ENCODE peak calls at places on chromosomes 13 and 19, in five cellular contexts. T is HepG2, L is pancreas, W is HFF-Myc, V is fibroblast of the aortic adventitia. O is an unnamed sample.

GRCh38 chr19:35268546-35269424 is at the start of gene USF2:
- DNase-seq in V (peak), T (peak), W (no peak), L (peak), O (no peak)

GRCh38 chr13:31846984-31847752 is 107.8 kb downstream of the RXFP2 start:
- DNase-seq in L (no peak), T (no peak), V (no peak), W (no peak), O (no peak)

GRCh38 chr13:70668983-70669382 is 560.7 kb upstream of the KLHL1 start:
- DNase-seq in T (peak), L (no peak), W (no peak), V (no peak), O (no peak)

GRCh38 chr13:107031691-107032090 is 463.8 kb upstream of the ARGLU1 start:
- DNase-seq in L (no peak), T (no peak), W (no peak), V (no peak), O (no peak)

GRCh38 chr13:68897331-68897730 is 1210.3 kb upstream of the ATXN8OS start:
- DNase-seq in W (no peak), L (no peak), T (no peak), V (no peak), O (no peak)

GRCh38 chr13:94585543-94586101 is 10.3 kb downstream of the TGDS start:
- DNase-seq in T (no peak), V (no peak), W (no peak), L (no peak), O (no peak)

GRCh38 chr13:83733293-83733692 is 149.0 kb downstream of the SLITRK1 start:
- DNase-seq in W (no peak), T (no peak), L (no peak), V (no peak), O (no peak)

GRCh38 chr13:100491164-100491847 is 97.3 kb downstream of the GGACT start:
- DNase-seq in L (no peak), W (no peak), T (no peak), V (peak), O (no peak)

GRCh38 chr13:45299194-45299593 is 41.8 kb downstream of the TPT1 start:
- DNase-seq in T (no peak), W (no peak), V (peak), L (no peak), O (no peak)

GRCh38 chr13:98265669-98266551 is 88.8 kb upstream of the RNF113B start:
- DNase-seq in L (peak), V (no peak), W (no peak), T (peak), O (no peak)

GRCh38 chr19:30225615-30226463 is 146.3 kb upstream of the ZNF536 start:
- DNase-seq in V (no peak), L (peak), W (no peak), T (no peak), O (no peak)

GRCh38 chr13:31629085-31629785 is 110.1 kb upstream of the RXFP2 start:
- DNase-seq in T (no peak), L (no peak), W (no peak), V (peak), O (no peak)

GRCh38 chr13:83879431-83880171 is 2.7 kb downstream of the SLITRK1 start:
- DNase-seq in W (no peak), V (no peak), L (no peak), T (no peak), O (no peak)

GRCh38 chr13:114130708-114131580 is 1.5 kb downstream of the RASA3 start:
- DNase-seq in L (no peak), T (no peak), W (no peak), V (peak), O (no peak)

GRCh38 chr19:6765738-6766356 is 1.4 kb downstream of the SH2D3A start:
- DNase-seq in W (no peak), T (peak), L (peak), V (no peak), O (no peak)

GRCh38 chr19:33176670-33177416 is 17.3 kb upstream of the LRP3 start:
- DNase-seq in V (peak), W (peak), L (peak), T (peak), O (peak)

GRCh38 chr19:33175156-33175782 is 18.9 kb upstream of the LRP3 start:
- DNase-seq in V (no peak), T (no peak), L (no peak), W (no peak), O (no peak)

GRCh38 chr19:33175886-33176669 is 18.1 kb upstream of the LRP3 start:
- DNase-seq in V (peak), T (peak), W (no peak), L (no peak), O (no peak)

GRCh38 chr19:33174186-33174585 is 19.9 kb upstream of the LRP3 start:
- DNase-seq in T (no peak), V (no peak), L (no peak), W (no peak), O (no peak)

GRCh38 chr19:33177417-33177976 is 16.6 kb upstream of the LRP3 start:
- DNase-seq in L (peak), T (peak), V (no peak), W (no peak), O (no peak)
- TF ChIP-seq CTCF in L (no peak), T (no peak), V (peak), W (peak), O (peak)

GRCh38 chr13:20231839-20232555 is at the start of gene GJB6:
- DNase-seq in V (no peak), L (peak), T (no peak), W (no peak), O (no peak)
- TF ChIP-seq CTCF in V (no peak), L (no peak), T (no peak), W (no peak), O (no peak)

DNA sequence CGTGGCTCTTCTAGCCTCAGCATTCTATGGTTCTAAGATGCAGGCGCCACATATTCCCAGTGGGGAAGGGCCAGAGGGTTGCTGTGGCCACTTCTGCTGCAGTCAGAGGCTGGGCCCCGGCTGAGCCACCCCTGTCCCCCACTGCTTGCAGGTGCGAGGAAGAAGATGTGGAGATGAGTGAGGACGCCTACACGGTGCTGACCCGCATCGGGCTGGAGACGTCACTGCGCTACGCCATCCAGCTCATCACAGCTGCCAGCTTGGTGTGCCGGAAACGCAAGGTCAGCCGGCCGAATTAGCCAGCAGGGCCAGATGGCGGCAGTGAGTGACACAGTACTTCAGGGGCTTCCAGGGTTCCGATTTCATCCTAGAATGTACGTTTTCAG is 2.0 kb downstream of the LHB start:
- DNase-seq in W (no peak), V (no peak), L (no peak), T (no peak), O (no peak)
- TF ChIP-seq CTCF in W (no peak), V (no peak), L (no peak), T (no peak), O (no peak)

GRCh38 chr19:13089139-13089856 is 13.4 kb downstream of the LYL1 start:
- DNase-seq in W (no peak), L (no peak), T (peak), V (no peak), O (no peak)
- TF ChIP-seq CTCF in W (peak), L (no peak), T (no peak), V (peak), O (peak)

GRCh38 chr13:112670118-112670517 is 19.7 kb upstream of the ATP11A start:
- DNase-seq in W (no peak), V (no peak), T (peak), L (no peak), O (no peak)
- TF ChIP-seq CTCF in W (no peak), V (no peak), T (peak), L (no peak), O (no peak)

GRCh38 chr19:3672993-3673392 is 27.3 kb downstream of the PIP5K1C start:
- DNase-seq in T (no peak), V (no peak), L (no peak), W (no peak), O (no peak)
- TF ChIP-seq CTCF in T (no peak), V (no peak), L (no peak), W (no peak), O (no peak)

DNA sequence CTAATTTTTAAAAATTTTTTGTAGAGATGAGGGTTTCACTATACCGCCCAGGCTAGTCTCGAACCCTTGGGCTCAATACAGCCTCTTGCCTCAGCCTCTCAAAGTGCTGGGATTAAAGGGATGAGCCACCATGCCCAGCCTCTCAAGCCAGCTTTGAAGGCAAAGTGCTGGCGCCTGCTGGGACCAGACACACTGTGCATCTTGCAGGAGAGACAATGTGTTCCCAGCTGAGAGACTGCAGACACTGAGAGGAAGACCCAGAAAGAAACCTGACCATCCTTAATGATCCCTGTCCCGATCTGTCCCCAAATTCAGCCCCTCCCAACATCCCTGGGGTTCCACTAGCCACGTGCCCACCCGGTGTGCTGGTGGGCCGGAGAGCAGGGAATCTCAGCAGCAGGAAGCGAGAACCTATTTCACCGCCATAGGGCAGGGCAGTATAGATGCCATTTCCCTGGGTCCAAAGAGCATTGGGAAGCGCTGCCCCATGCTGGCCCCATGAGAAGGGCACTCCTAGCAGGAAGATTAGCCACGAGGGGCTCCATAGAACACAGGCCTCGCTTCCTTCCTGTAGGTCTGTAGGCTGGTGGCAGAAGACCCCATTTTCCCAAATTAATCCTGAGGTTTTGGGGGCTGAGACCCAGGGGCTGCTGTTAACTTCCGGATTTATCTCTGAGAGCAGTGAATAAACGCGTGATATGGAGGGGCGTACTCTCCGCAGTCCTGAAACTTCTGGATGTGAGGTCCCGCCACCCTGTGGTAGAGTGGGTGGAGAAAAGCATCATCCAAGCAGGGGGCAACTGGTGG is 968 bp downstream of the RAVER1 start:
- DNase-seq in T (peak), W (no peak), V (no peak), L (no peak), O (no peak)
- TF ChIP-seq CTCF in T (peak), W (no peak), V (no peak), L (no peak), O (peak)

DNA sequence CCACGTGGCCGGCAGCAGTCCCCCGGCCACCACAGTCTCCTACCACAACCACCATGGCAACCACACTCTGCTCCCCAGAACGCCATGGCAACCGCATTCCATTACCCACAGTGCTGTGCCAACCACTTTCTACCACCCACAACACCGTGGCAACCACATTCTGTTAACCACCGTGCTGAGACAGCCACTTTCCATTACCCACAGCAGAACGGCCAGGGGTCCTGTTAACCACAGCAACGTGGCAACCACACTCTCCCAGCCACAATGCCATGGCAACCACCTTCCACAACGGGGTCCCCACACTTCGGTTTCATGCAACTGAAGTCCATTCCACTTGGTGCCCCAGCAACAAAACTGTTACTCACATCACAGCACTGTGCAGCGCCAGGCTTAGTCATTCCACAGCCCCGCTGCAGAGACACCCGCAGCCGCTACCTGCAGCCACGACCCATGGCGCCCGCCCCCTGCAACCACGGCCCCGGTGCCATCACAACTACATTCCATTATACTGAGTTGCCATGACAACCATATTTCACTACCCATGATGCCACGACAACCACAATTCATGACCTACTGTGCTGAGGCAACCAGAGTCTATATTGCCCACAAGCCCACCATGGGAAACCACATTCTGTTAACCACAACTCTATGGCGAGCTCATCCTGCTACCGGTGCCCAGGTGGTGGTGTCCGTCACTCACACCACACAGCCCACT is 10.0 kb downstream of the DPF1 start:
- DNase-seq in V (peak), L (no peak), W (peak), T (no peak), O (no peak)
- TF ChIP-seq CTCF in V (no peak), L (no peak), W (no peak), T (no peak), O (no peak)

GRCh38 chr13:79447141-79447540 is 33.8 kb upstream of the NDFIP2 start:
- DNase-seq in T (no peak), L (no peak), W (no peak), V (no peak), O (no peak)

GRCh38 chr13:79442706-79443105 is 36.7 kb upstream of the RBM26 start:
- DNase-seq in V (no peak), W (no peak), L (no peak), T (no peak), O (no peak)

GRCh38 chr13:79448413-79448812 is 32.5 kb upstream of the NDFIP2 start:
- DNase-seq in V (no peak), L (no peak), W (no peak), T (no peak), O (no peak)

GRCh38 chr13:79447741-79448140 is 33.2 kb upstream of the NDFIP2 start:
- DNase-seq in W (no peak), L (no peak), T (no peak), V (no peak), O (no peak)

GRCh38 chr13:79445968-79446645 is 34.8 kb upstream of the NDFIP2 start:
- DNase-seq in T (no peak), W (no peak), L (no peak), V (no peak), O (no peak)
- TF ChIP-seq CTCF in T (no peak), W (no peak), L (no peak), V (no peak), O (no peak)

GRCh38 chr19:8513687-8514504 is at the start of gene ZNF414:
- DNase-seq in V (peak), T (peak), L (peak), W (peak), O (peak)

GRCh38 chr19:8515317-8515716 is 1.4 kb upstream of the ZNF414 start:
- DNase-seq in V (no peak), T (no peak), W (no peak), L (no peak), O (no peak)

GRCh38 chr19:8512115-8512967 is 1.6 kb downstream of the ZNF414 start:
- DNase-seq in T (peak), V (no peak), L (peak), W (no peak), O (no peak)

GRCh38 chr19:8511573-8512101 is 2.3 kb downstream of the ZNF414 start:
- DNase-seq in V (no peak), T (no peak), L (peak), W (no peak), O (no peak)

GRCh38 chr19:8512991-8513686 is 828 bp downstream of the ZNF414 start:
- DNase-seq in T (no peak), V (no peak), L (peak), W (no peak), O (no peak)
- TF ChIP-seq CTCF in T (no peak), V (no peak), L (no peak), W (no peak), O (no peak)

O was measured in osteocyte.